ENCODE peak calls at places on chromosomes 1 and 21, in four cellular contexts. W is PC-3, B is epithelial cell of proximal tubule, P is mammary epithelial cell. R is an unnamed sample.

GRCh38 chr1:11479375-11479979 is 522 bp downstream of the DISP3 start:
- DNase-seq in W (no peak), B (no peak), P (no peak), R (no peak)

GRCh38 chr21:46097826-46098286 is at the start of gene COL6A2:
- DNase-seq in W (peak), B (no peak), P (no peak), R (peak)

GRCh38 chr1:47769279-47769678 is 227.9 kb downstream of the TRABD2B start:
- DNase-seq in W (no peak), B (no peak), P (no peak), R (no peak)

GRCh38 chr1:7810395-7810794 is 26.3 kb downstream of the PER3 start:
- DNase-seq in W (peak), B (no peak), P (peak), R (no peak)

GRCh38 chr1:175885247-175885646 is 141.9 kb upstream of the TNR start:
- DNase-seq in W (no peak), B (no peak), P (no peak), R (no peak)

GRCh38 chr1:211985556-211986264 is 49.6 kb downstream of the INTS7 start:
- DNase-seq in W (no peak), B (no peak), P (no peak), R (peak)

GRCh38 chr1:215056584-215056983 is 26.0 kb upstream of the KCNK2 start:
- DNase-seq in W (peak), B (no peak), P (peak), R (no peak)

GRCh38 chr1:31272369-31272768 is 24.2 kb downstream of the SNRNP40 start:
- DNase-seq in W (no peak), B (no peak), P (no peak), R (no peak)

GRCh38 chr1:6688757-6689156 is 12.9 kb downstream of the DNAJC11 start:
- DNase-seq in W (no peak), B (no peak), P (no peak), R (no peak)

GRCh38 chr1:225835752-225836151 is 25.8 kb downstream of the EPHX1 start:
- DNase-seq in W (no peak), B (no peak), P (no peak), R (no peak)

GRCh38 chr21:28541371-28542112 is 451.1 kb downstream of the LTN1 start:
- DNase-seq in W (no peak), B (no peak), P (no peak), R (no peak)

GRCh38 chr1:243315933-243316332 is 60.1 kb downstream of the SDCCAG8 start:
- DNase-seq in W (no peak), B (no peak), P (no peak), R (no peak)

DNA sequence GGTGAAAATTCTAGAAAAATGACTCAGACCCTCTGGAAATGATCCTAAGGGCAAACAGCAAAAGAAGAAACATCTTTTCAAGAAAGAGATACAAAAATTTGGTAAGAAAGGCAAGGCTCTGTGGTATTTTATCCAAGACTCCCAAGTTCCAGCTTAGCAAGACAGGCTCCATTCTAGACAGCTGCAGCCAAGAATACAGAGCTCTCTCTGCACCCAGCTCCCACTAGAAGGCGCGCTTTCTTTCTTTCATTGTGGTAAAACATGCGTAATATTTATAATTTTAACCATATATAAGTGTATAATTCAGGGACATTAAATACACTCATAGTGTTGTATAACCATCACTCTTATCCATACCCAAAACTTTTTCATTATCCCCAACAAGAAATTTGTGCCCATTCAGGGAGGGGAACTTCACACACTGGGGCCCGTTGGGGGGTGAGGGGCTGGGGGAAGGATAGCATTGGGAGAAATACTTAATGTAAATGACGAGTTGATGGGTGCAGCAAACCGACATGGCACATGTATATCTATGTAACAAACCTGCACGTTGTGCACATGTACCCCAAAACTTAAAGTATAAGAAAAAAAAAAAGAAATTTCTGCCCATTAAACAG is 2.2 kb upstream of the HFM1 start:
- DNase-seq in W (peak), B (no peak), P (no peak), R (no peak)
- TF ChIP-seq CTCF in W (peak), B (peak), P (peak), R (no peak)

GRCh38 chr1:3485016-3485415 is 30.6 kb downstream of the ARHGEF16 start:
- DNase-seq in W (no peak), B (no peak), P (no peak), R (no peak)

GRCh38 chr1:3483380-3483779 is 28.9 kb downstream of the ARHGEF16 start:
- DNase-seq in W (no peak), B (no peak), P (no peak), R (no peak)

GRCh38 chr1:3482590-3482899 is 28.1 kb downstream of the ARHGEF16 start:
- DNase-seq in W (no peak), B (no peak), P (no peak), R (no peak)

GRCh38 chr1:3481836-3482589 is 27.5 kb downstream of the ARHGEF16 start:
- DNase-seq in W (peak), B (peak), P (peak), R (no peak)

GRCh38 chr1:3483801-3484444 is 29.5 kb downstream of the ARHGEF16 start:
- DNase-seq in W (peak), B (no peak), P (no peak), R (peak)
- TF ChIP-seq CTCF in W (peak), B (peak), P (peak), R (peak)

GRCh38 chr1:167209044-167209443 is 11.6 kb upstream of the POU2F1 start:
- DNase-seq in W (no peak), B (no peak), P (no peak), R (no peak)

GRCh38 chr1:167206166-167206835 is 14.4 kb upstream of the POU2F1 start:
- DNase-seq in W (no peak), B (no peak), P (no peak), R (no peak)

GRCh38 chr1:167210966-167211674 is 9.6 kb upstream of the POU2F1 start:
- DNase-seq in W (peak), B (no peak), P (peak), R (no peak)

GRCh38 chr1:167208624-167208976 is 12.1 kb upstream of the POU2F1 start:
- DNase-seq in W (no peak), B (no peak), P (no peak), R (no peak)

GRCh38 chr1:167207940-167208623 is 12.6 kb upstream of the POU2F1 start:
- DNase-seq in W (no peak), B (no peak), P (no peak), R (no peak)
- TF ChIP-seq CTCF in W (no peak), B (peak), P (peak), R (no peak)

GRCh38 chr21:40840441-40840840 is 6.5 kb downstream of the DSCAM start:
- DNase-seq in W (no peak), B (no peak), P (peak), R (no peak)

GRCh38 chr21:40841524-40842196 is 5.3 kb downstream of the DSCAM start:
- DNase-seq in W (peak), B (no peak), P (peak), R (no peak)

GRCh38 chr21:40844935-40845334 is 2.0 kb downstream of the DSCAM start:
- DNase-seq in W (no peak), B (no peak), P (peak), R (no peak)

GRCh38 chr21:40839551-40839950 is 7.4 kb downstream of the DSCAM start:
- DNase-seq in W (no peak), B (no peak), P (no peak), R (no peak)

GRCh38 chr21:40842197-40842552 is 4.8 kb downstream of the DSCAM start:
- DNase-seq in W (no peak), B (no peak), P (no peak), R (no peak)
- TF ChIP-seq CTCF in W (no peak), B (no peak), P (no peak), R (no peak)

GRCh38 chr1:184973308-184974085 is 811 bp downstream of the NIBAN1 start:
- DNase-seq in W (peak), B (no peak), P (peak), R (peak)
- TF ChIP-seq CTCF in W (no peak), B (no peak), P (no peak), R (no peak)

GRCh38 chr1:227166559-227166958 is 151.7 kb downstream of the CDC42BPA start:
- DNase-seq in W (no peak), B (no peak), P (no peak), R (no peak)
- TF ChIP-seq CTCF in W (no peak), B (no peak), P (no peak), R (no peak)